ENCODE peak calls at places on chromosomes 2 and 18, in ten cellular contexts. V, E, Y, J, N, Q, X, P, B and W are unnamed samples.

GRCh38 chr2:44016282-44016681 is 20.5 kb upstream of the LRPPRC start:
- DNase-seq in V (no peak), E (peak; percentile 71), Y (no peak), J (no peak), N (no peak), Q (peak; percentile 23), X (peak; percentile 3), P (peak; percentile 52), B (no peak), W (peak; percentile 55)

GRCh38 chr2:215745316-215745715 is 268.0 kb downstream of the MREG start:
- DNase-seq in V (no peak), E (no peak), Y (no peak), J (no peak), N (no peak), Q (no peak), X (no peak), P (no peak), B (no peak), W (no peak)

GRCh38 chr2:171957061-171957460 is 34.8 kb downstream of the HAT1 start:
- DNase-seq in V (peak; percentile 1), E (no peak), Y (no peak), J (peak; percentile 8), N (no peak), Q (no peak), X (no peak), P (peak; percentile 6), B (no peak), W (no peak)

GRCh38 chr2:37326285-37326684 is 1.7 kb upstream of the PRKD3 start:
- DNase-seq in V (no peak), E (no peak), Y (peak; percentile 59), J (no peak), N (no peak), Q (peak; percentile 90), X (peak; percentile 51), P (peak; percentile 91), B (peak; percentile 54), W (no peak)

GRCh38 chr2:152089238-152089637 is 9.6 kb downstream of the CACNB4 start:
- DNase-seq in V (no peak), E (no peak), Y (no peak), J (no peak), N (no peak), Q (no peak), X (no peak), P (no peak), B (no peak), W (no peak)

GRCh38 chr2:240423788-240424191 is 11.7 kb upstream of the GPC1 start:
- DNase-seq in V (no peak), E (no peak), Y (no peak), J (no peak), N (no peak), Q (no peak), X (no peak), P (no peak), B (no peak), W (no peak)

GRCh38 chr2:43075906-43076585 is 150.4 kb downstream of the ZFP36L2 start:
- DNase-seq in V (no peak), E (no peak), Y (no peak), J (no peak), N (no peak), Q (no peak), X (no peak), P (peak; percentile 82), B (no peak), W (no peak)

GRCh38 chr2:36777272-36777671 is 80.8 kb downstream of the VIT start:
- DNase-seq in V (no peak), E (no peak), Y (no peak), J (no peak), N (no peak), Q (no peak), X (no peak), P (no peak), B (no peak), W (no peak)

GRCh38 chr2:174350018-174350417 is 15.3 kb downstream of the SP9 start:
- DNase-seq in V (no peak), E (no peak), Y (no peak), J (peak; percentile 30), N (no peak), Q (no peak), X (no peak), P (no peak), B (no peak), W (no peak)

GRCh38 chr2:102796337-102796736 is 34.5 kb downstream of the TMEM182 start:
- DNase-seq in V (peak; percentile 6), E (no peak), Y (no peak), J (no peak), N (no peak), Q (no peak), X (no peak), P (no peak), B (no peak), W (no peak)

GRCh38 chr18:34322365-34323289 is 97.9 kb upstream of the NOL4 start:
- DNase-seq in V (peak; percentile 73), E (peak; percentile 54), Y (no peak), J (no peak), N (no peak), Q (peak; percentile 35), X (peak; percentile 8), P (peak; percentile 85), B (peak; percentile 36), W (peak; percentile 39)

GRCh38 chr2:230541934-230542380 is 126.0 kb downstream of the SP100 start:
- DNase-seq in V (no peak), E (no peak), Y (no peak), J (no peak), N (no peak), Q (no peak), X (no peak), P (no peak), B (no peak), W (no peak)

GRCh38 chr2:188032306-188032705 is 259.4 kb upstream of the GULP1 start:
- DNase-seq in V (no peak), E (peak; percentile 76), Y (no peak), J (no peak), N (no peak), Q (no peak), X (no peak), P (no peak), B (no peak), W (peak; percentile 68)

GRCh38 chr2:116754371-116755101 is 1060.0 kb upstream of the DDX18 start:
- DNase-seq in V (no peak), E (peak; percentile 83), Y (no peak), J (no peak), N (no peak), Q (no peak), X (no peak), P (no peak), B (no peak), W (peak; percentile 13)

GRCh38 chr2:207599641-207600040 is 25.6 kb downstream of the METTL21A start:
- DNase-seq in V (no peak), E (no peak), Y (no peak), J (no peak), N (no peak), Q (no peak), X (no peak), P (no peak), B (no peak), W (no peak)

GRCh38 chr2:159557437-159558034 is 58.8 kb downstream of the BAZ2B start:
- DNase-seq in V (no peak), E (no peak), Y (no peak), J (no peak), N (no peak), Q (no peak), X (no peak), P (peak; percentile 22), B (no peak), W (peak; percentile 16)

GRCh38 chr2:150449856-150450255 is 37.6 kb downstream of the RND3 start:
- DNase-seq in V (no peak), E (no peak), Y (no peak), J (peak; percentile 46), N (no peak), Q (no peak), X (no peak), P (no peak), B (no peak), W (no peak)

GRCh38 chr2:9201185-9201891 is 5.3 kb upstream of the ASAP2 start:
- DNase-seq in V (no peak), E (no peak), Y (peak; percentile 74), J (no peak), N (no peak), Q (no peak), X (peak; percentile 57), P (peak; percentile 65), B (no peak), W (no peak)